ENCODE peak calls at places on chromosomes 13 and 19, in ten cellular contexts. One of them, this sample, is unnamed.

GRCh38 chr13:109100705-109101104 is 471.3 kb downstream of the MYO16 start:
- DNase-seq in A549: no peak
- DNase-seq in GM12878: no peak
- DNase-seq in SK-N-SH: no peak
- DNase-seq in WTC11: no peak
- DNase-seq in endothelial cell of umbilical vein: no peak
- DNase-seq in HepG2: no peak
- DNase-seq in NB4: no peak
- DNase-seq in K562: no peak
- DNase-seq in H1: no peak
- DNase-seq in this sample: no peak

GRCh38 chr19:53659292-53659691 is 27.5 kb downstream of the DPRX start:
- DNase-seq in A549: no peak
- DNase-seq in GM12878: no peak
- DNase-seq in SK-N-SH: peak
- DNase-seq in WTC11: peak
- DNase-seq in endothelial cell of umbilical vein: no peak
- DNase-seq in HepG2: peak
- DNase-seq in NB4: peak
- DNase-seq in K562: peak
- DNase-seq in H1: peak
- DNase-seq in this sample: no peak

GRCh38 chr19:11382898-11383705 is 1.0 kb downstream of the EPOR start:
- DNase-seq in A549: peak
- DNase-seq in GM12878: no peak
- DNase-seq in SK-N-SH: peak
- DNase-seq in WTC11: peak
- DNase-seq in endothelial cell of umbilical vein: peak
- DNase-seq in HepG2: peak
- DNase-seq in NB4: peak
- DNase-seq in K562: peak
- DNase-seq in H1: peak
- DNase-seq in this sample: peak

GRCh38 chr13:26896986-26897668 is 136.5 kb upstream of the GPR12 start:
- DNase-seq in A549: no peak
- DNase-seq in GM12878: no peak
- DNase-seq in SK-N-SH: peak
- DNase-seq in WTC11: no peak
- DNase-seq in endothelial cell of umbilical vein: no peak
- DNase-seq in HepG2: no peak
- DNase-seq in NB4: no peak
- DNase-seq in K562: no peak
- DNase-seq in H1: no peak
- DNase-seq in this sample: no peak

GRCh38 chr19:45508931-45509691 is 1.8 kb downstream of the VASP start:
- DNase-seq in A549: peak
- DNase-seq in GM12878: peak
- DNase-seq in SK-N-SH: peak
- DNase-seq in WTC11: peak
- DNase-seq in endothelial cell of umbilical vein: peak
- DNase-seq in HepG2: peak
- DNase-seq in NB4: peak
- DNase-seq in K562: peak
- DNase-seq in H1: peak
- DNase-seq in this sample: no peak

GRCh38 chr13:95480131-95480545 is 72.4 kb upstream of the CLDN10 start:
- DNase-seq in A549: no peak
- DNase-seq in GM12878: peak
- DNase-seq in SK-N-SH: no peak
- DNase-seq in WTC11: no peak
- DNase-seq in endothelial cell of umbilical vein: peak
- DNase-seq in HepG2: no peak
- DNase-seq in NB4: peak
- DNase-seq in K562: no peak
- DNase-seq in H1: no peak
- DNase-seq in this sample: no peak

GRCh38 chr19:11279505-11280236 is 16.3 kb upstream of the TSPAN16 start:
- DNase-seq in A549: no peak
- DNase-seq in GM12878: peak
- DNase-seq in SK-N-SH: no peak
- DNase-seq in WTC11: no peak
- DNase-seq in endothelial cell of umbilical vein: no peak
- DNase-seq in HepG2: no peak
- DNase-seq in NB4: peak
- DNase-seq in K562: no peak
- DNase-seq in H1: no peak
- DNase-seq in this sample: no peak

GRCh38 chr13:24152292-24153214 is 8.0 kb upstream of the SPATA13 start:
- DNase-seq in A549: no peak
- DNase-seq in GM12878: no peak
- DNase-seq in SK-N-SH: no peak
- DNase-seq in WTC11: no peak
- DNase-seq in endothelial cell of umbilical vein: no peak
- DNase-seq in HepG2: peak
- DNase-seq in NB4: no peak
- DNase-seq in K562: no peak
- DNase-seq in H1: no peak
- DNase-seq in this sample: no peak

GRCh38 chr13:40228981-40229380 is 437.5 kb downstream of the FOXO1 start:
- DNase-seq in A549: no peak
- DNase-seq in GM12878: no peak
- DNase-seq in SK-N-SH: no peak
- DNase-seq in WTC11: no peak
- DNase-seq in endothelial cell of umbilical vein: no peak
- DNase-seq in HepG2: no peak
- DNase-seq in NB4: no peak
- DNase-seq in K562: no peak
- DNase-seq in H1: no peak
- DNase-seq in this sample: no peak

GRCh38 chr19:48784527-48784926 is 26.3 kb downstream of the BCAT2 start:
- DNase-seq in A549: no peak
- DNase-seq in GM12878: no peak
- DNase-seq in SK-N-SH: no peak
- DNase-seq in WTC11: no peak
- DNase-seq in endothelial cell of umbilical vein: peak
- DNase-seq in HepG2: no peak
- DNase-seq in NB4: no peak
- DNase-seq in K562: peak
- DNase-seq in H1: no peak
- DNase-seq in this sample: no peak

GRCh38 chr13:113275387-113275786 is 21.7 kb upstream of the LAMP1 start:
- DNase-seq in A549: peak
- DNase-seq in GM12878: no peak
- DNase-seq in SK-N-SH: peak
- DNase-seq in WTC11: peak
- DNase-seq in endothelial cell of umbilical vein: peak
- DNase-seq in HepG2: peak
- DNase-seq in NB4: peak
- DNase-seq in K562: peak
- DNase-seq in H1: peak
- DNase-seq in this sample: peak
- TF ChIP-seq MAX in A549: no peak
- TF ChIP-seq MAX in GM12878: no peak
- TF ChIP-seq MAX in SK-N-SH: no peak
- TF ChIP-seq MAX in WTC11: no peak
- TF ChIP-seq MAX in endothelial cell of umbilical vein: no peak
- TF ChIP-seq MAX in HepG2: no peak
- TF ChIP-seq MAX in NB4: peak
- TF ChIP-seq MAX in K562: no peak
- TF ChIP-seq MAX in H1: no peak
- TF ChIP-seq MAX in this sample: no peak

GRCh38 chr13:84296386-84296785 is 414.1 kb upstream of the SLITRK1 start:
- DNase-seq in A549: no peak
- DNase-seq in GM12878: no peak
- DNase-seq in SK-N-SH: no peak
- DNase-seq in WTC11: no peak
- DNase-seq in endothelial cell of umbilical vein: no peak
- DNase-seq in HepG2: no peak
- DNase-seq in NB4: no peak
- DNase-seq in K562: no peak
- DNase-seq in H1: no peak
- DNase-seq in this sample: no peak
- TF ChIP-seq MAX in A549: no peak
- TF ChIP-seq MAX in GM12878: no peak
- TF ChIP-seq MAX in SK-N-SH: no peak
- TF ChIP-seq MAX in WTC11: no peak
- TF ChIP-seq MAX in endothelial cell of umbilical vein: no peak
- TF ChIP-seq MAX in HepG2: no peak
- TF ChIP-seq MAX in NB4: no peak
- TF ChIP-seq MAX in K562: no peak
- TF ChIP-seq MAX in H1: no peak
- TF ChIP-seq MAX in this sample: no peak

GRCh38 chr19:3006075-3006767 is 22.9 kb downstream of the TLE2 start:
- DNase-seq in A549: no peak
- DNase-seq in GM12878: no peak
- DNase-seq in SK-N-SH: no peak
- DNase-seq in WTC11: peak
- DNase-seq in endothelial cell of umbilical vein: no peak
- DNase-seq in HepG2: no peak
- DNase-seq in NB4: no peak
- DNase-seq in K562: peak
- DNase-seq in H1: peak
- DNase-seq in this sample: peak
- TF ChIP-seq MAX in A549: no peak
- TF ChIP-seq MAX in GM12878: no peak
- TF ChIP-seq MAX in SK-N-SH: no peak
- TF ChIP-seq MAX in WTC11: no peak
- TF ChIP-seq MAX in endothelial cell of umbilical vein: no peak
- TF ChIP-seq MAX in HepG2: no peak
- TF ChIP-seq MAX in NB4: no peak
- TF ChIP-seq MAX in K562: no peak
- TF ChIP-seq MAX in H1: no peak
- TF ChIP-seq MAX in this sample: no peak

GRCh38 chr13:21557995-21558394 is 46.0 kb downstream of the MICU2 start:
- DNase-seq in A549: peak
- DNase-seq in GM12878: no peak
- DNase-seq in SK-N-SH: peak
- DNase-seq in WTC11: peak
- DNase-seq in endothelial cell of umbilical vein: peak
- DNase-seq in HepG2: peak
- DNase-seq in NB4: peak
- DNase-seq in K562: peak
- DNase-seq in H1: no peak
- DNase-seq in this sample: peak
- TF ChIP-seq MAX in A549: no peak
- TF ChIP-seq MAX in GM12878: no peak
- TF ChIP-seq MAX in SK-N-SH: no peak
- TF ChIP-seq MAX in WTC11: no peak
- TF ChIP-seq MAX in endothelial cell of umbilical vein: no peak
- TF ChIP-seq MAX in HepG2: no peak
- TF ChIP-seq MAX in NB4: no peak
- TF ChIP-seq MAX in K562: no peak
- TF ChIP-seq MAX in H1: no peak
- TF ChIP-seq MAX in this sample: no peak

This sample was measured in HCT116.